ENCODE peak calls at places on chromosomes 1 and 21, in seven cellular contexts. O is GM23338, Z is GM23248, Y is HCT116, M is hepatocyte, R is MM.1S, A is PC-9. E is an unnamed sample. For H3K9me2, the result is how much of the 10 kb centered on the place peaks cover.

GRCh38 chr1:232884262-232884661 is 66.1 kb upstream of the NTPCR start:
- DNase-seq in O (no peak), Z (peak), Y (no peak), M (no peak), R (no peak), A (no peak), E (peak)

GRCh38 chr1:53141487-53142055 is 867 bp downstream of the SLC1A7 start:
- DNase-seq in O (no peak), Z (no peak), Y (no peak), M (no peak), R (no peak), A (no peak), E (no peak)

GRCh38 chr1:167043752-167044488 is 46.3 kb downstream of the GPA33 start:
- DNase-seq in O (peak), Z (peak), Y (no peak), M (peak), R (peak), A (peak), E (peak)

GRCh38 chr1:30250338-30251022 is 472.9 kb downstream of the MATN1 start:
- DNase-seq in O (no peak), Z (no peak), Y (no peak), M (no peak), R (no peak), A (no peak), E (no peak)

GRCh38 chr1:41629571-41629970 is 145.1 kb upstream of the EDN2 start:
- DNase-seq in O (no peak), Z (peak), Y (no peak), M (no peak), R (no peak), A (peak), E (no peak)

GRCh38 chr1:182563095-182563494 is 26.0 kb downstream of the RNASEL start:
- DNase-seq in O (no peak), Z (no peak), Y (no peak), M (no peak), R (no peak), A (no peak), E (no peak)

GRCh38 chr1:206909167-206909882 is 12.1 kb downstream of the IL24 start:
- DNase-seq in O (peak), Z (peak), Y (no peak), M (peak), R (no peak), A (peak), E (peak)

GRCh38 chr21:44951186-44951915 is 11.5 kb downstream of the SLX9 start:
- DNase-seq in O (no peak), Z (no peak), Y (no peak), M (no peak), R (no peak), A (no peak), E (no peak)

GRCh38 chr1:30809514-30810263 is 52.1 kb upstream of the LAPTM5 start:
- DNase-seq in O (no peak), Z (peak), Y (no peak), M (peak), R (no peak), A (no peak), E (peak)

GRCh38 chr21:33117268-33117888 is 47.4 kb downstream of the OLIG1 start:
- DNase-seq in O (no peak), Z (no peak), Y (no peak), M (no peak), R (no peak), A (no peak), E (no peak)

GRCh38 chr1:46087891-46088290 is 44.5 kb downstream of the PIK3R3 start:
- DNase-seq in O (no peak), Z (peak), Y (no peak), M (no peak), R (no peak), A (no peak), E (no peak)

GRCh38 chr1:170360601-170361000 is 171.4 kb upstream of the GORAB start:
- DNase-seq in O (no peak), Z (no peak), Y (no peak), M (no peak), R (no peak), A (no peak), E (peak)

GRCh38 chr1:117636637-117637425 is 31.0 kb downstream of the TENT5C start:
- DNase-seq in O (no peak), Z (no peak), Y (no peak), M (no peak), R (no peak), A (no peak), E (no peak)

GRCh38 chr21:35071347-35071746 is 22.2 kb upstream of the RUNX1 start:
- DNase-seq in O (no peak), Z (peak), Y (no peak), M (no peak), R (no peak), A (no peak), E (peak)

GRCh38 chr1:205495237-205495823 is 9.1 kb upstream of the CDK18 start:
- DNase-seq in O (peak), Z (no peak), Y (no peak), M (no peak), R (no peak), A (no peak), E (no peak)

GRCh38 chr1:27382950-27383627 is at the start of gene CD164L2:
- DNase-seq in O (peak), Z (no peak), Y (no peak), M (peak), R (no peak), A (peak), E (peak)

GRCh38 chr1:24020032-24020431 is 39.9 kb upstream of the SRSF10 start:
- DNase-seq in O (no peak), Z (peak), Y (no peak), M (no peak), R (no peak), A (no peak), E (no peak)

GRCh38 chr21:45990741-45991605 is 9.4 kb downstream of the COL6A1 start:
- DNase-seq in O (no peak), Z (no peak), Y (no peak), M (no peak), R (no peak), A (no peak), E (no peak)

GRCh38 chr1:200042437-200043329 is 15.2 kb downstream of the NR5A2 start:
- DNase-seq in O (peak), Z (peak), Y (no peak), M (peak), R (no peak), A (no peak), E (no peak)

GRCh38 chr21:35150562-35151226 is 101.6 kb upstream of the RUNX1 start:
- DNase-seq in O (no peak), Z (peak), Y (no peak), M (no peak), R (no peak), A (no peak), E (peak)

GRCh38 chr1:16122916-16123315 is 33.0 kb downstream of the EPHA2 start:
- DNase-seq in O (no peak), Z (peak), Y (no peak), M (no peak), R (no peak), A (no peak), E (peak)

GRCh38 chr1:31408788-31409318 is 4.2 kb upstream of the SERINC2 start:
- DNase-seq in O (no peak), Z (no peak), Y (no peak), M (no peak), R (no peak), A (no peak), E (no peak)

DNA sequence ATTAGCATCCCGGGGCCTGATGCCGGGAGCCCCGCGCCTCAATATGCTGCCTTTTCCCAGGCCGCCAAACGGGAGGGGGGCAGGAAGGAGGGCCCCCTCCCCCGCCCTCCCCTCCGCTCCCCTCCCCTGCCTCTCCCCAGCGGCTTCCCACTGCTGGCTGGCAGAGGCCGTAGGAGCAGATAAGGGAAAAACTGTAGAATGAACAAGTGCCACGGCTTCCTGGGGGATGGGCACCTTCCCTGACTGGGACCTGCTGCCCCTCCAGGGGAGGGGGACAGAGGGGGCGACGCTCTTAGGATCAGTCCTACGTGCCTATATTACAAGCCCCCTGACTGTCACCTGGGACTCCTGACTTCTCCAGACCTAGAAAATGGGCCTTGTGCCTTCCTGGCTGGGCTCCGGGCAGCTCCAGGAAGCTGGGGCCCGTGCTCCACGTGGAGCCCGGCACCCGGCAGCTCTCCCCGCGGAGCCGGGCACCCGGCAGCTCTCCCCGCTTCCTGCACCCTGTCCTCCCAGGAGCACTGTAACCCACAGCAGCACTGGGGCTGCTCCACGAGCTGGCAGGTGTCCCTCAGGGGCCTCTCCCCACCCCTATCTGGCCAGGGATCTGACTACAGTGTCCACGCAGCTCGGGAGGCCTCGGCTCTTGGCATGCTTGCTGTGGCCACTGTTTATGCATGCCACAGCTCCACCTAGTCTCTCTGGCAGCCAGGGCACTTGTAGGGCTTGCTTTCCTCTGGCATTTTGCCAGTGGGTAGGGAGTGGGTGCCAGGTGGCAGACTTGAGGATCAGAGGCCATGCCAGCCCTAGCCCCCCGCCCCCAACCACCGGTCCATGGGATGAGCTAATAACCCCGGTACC is 668 bp upstream of the HES5 start:
- DNase-seq in O (no peak), Z (peak), Y (no peak), M (no peak), R (no peak), A (no peak), E (peak)
- TF ChIP-seq EZH2 in O (no peak), Z (no peak), Y (no peak), M (peak), R (no peak), A (no peak), E (no peak)

DNA sequence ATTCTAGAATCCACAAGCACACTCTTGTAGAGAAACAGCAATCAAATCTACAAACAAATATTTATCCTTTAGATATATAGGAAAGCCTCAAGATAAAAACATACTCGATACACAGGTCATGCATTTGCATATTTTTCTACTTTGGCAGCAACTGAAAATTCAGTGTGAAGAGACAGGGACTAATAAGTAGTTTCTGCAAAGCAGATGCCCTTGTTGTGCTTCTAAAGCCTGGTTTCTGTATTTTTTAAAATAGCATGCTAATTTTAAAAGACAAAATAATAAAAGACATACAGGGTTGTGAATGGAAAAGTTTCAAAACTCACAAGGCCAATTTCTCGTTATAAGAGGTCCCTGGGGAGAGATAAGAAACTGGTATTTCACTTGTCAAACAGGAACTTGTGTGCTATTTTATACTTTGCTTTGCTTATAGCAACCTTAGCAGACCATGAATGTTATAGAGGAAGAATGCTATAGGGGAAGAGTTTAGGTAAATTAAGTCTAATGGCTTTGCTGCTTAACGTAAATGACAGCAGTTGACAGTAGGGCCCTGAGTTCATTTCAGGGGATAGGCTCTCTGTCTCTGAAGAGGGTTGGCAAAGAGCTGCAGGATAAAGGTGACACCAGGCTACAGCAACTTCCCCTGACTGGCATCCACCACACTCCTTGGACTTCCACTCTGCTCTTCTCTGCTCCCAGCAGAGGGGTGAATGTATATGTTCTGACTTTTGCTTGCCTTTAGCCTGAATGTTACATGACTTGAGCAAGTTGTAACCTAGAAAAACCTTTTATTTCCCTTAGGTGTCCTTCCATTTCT is 9.4 kb upstream of the RGS13 start:
- DNase-seq in O (no peak), Z (no peak), Y (no peak), M (no peak), R (no peak), A (no peak), E (no peak)
- H3K27ac ChIP-seq in O (no peak), Z (no peak), Y (no peak), M (no peak), R (peak), A (no peak), E (no peak)

GRCh38 chr1:32480003-32480402 is 15.1 kb downstream of the ZBTB8B start:
- DNase-seq in O (no peak), Z (no peak), Y (no peak), M (no peak), R (no peak), A (no peak), E (no peak)
- H3K9me2 ChIP-seq in O (under half), Z (under half), Y (under half), M (under half), R (under half), A (under half), E (under half)

GRCh38 chr21:43665879-43666278 is 6.5 kb downstream of the RRP1B start:
- DNase-seq in O (no peak), Z (no peak), Y (no peak), M (no peak), R (no peak), A (no peak), E (no peak)

GRCh38 chr21:43663033-43663432 is 3.7 kb downstream of the RRP1B start:
- DNase-seq in O (no peak), Z (no peak), Y (no peak), M (no peak), R (no peak), A (no peak), E (no peak)

GRCh38 chr21:43662286-43662685 is 2.9 kb downstream of the RRP1B start:
- DNase-seq in O (no peak), Z (no peak), Y (no peak), M (no peak), R (no peak), A (no peak), E (no peak)

GRCh38 chr21:43667191-43667904 is 8.0 kb downstream of the RRP1B start:
- DNase-seq in O (no peak), Z (peak), Y (no peak), M (no peak), R (no peak), A (no peak), E (peak)

GRCh38 chr21:43664358-43664757 is 5.0 kb downstream of the RRP1B start:
- DNase-seq in O (no peak), Z (no peak), Y (no peak), M (no peak), R (no peak), A (no peak), E (no peak)
- TF ChIP-seq EZH2 in O (no peak), Z (no peak), Y (no peak), M (no peak), R (no peak), A (no peak), E (no peak)

GRCh38 chr1:43067233-43067745 is 104.8 kb downstream of the EBNA1BP2 start:
- DNase-seq in O (no peak), Z (no peak), Y (no peak), M (no peak), R (no peak), A (no peak), E (no peak)
- H3K27ac ChIP-seq in O (no peak), Z (no peak), Y (no peak), M (no peak), R (no peak), A (no peak), E (no peak)

GRCh38 chr1:221159608-221160007 is 280.4 kb downstream of the HLX start:
- DNase-seq in O (no peak), Z (no peak), Y (no peak), M (no peak), R (no peak), A (no peak), E (no peak)
- H3K9me2 ChIP-seq in O (under half), Z (under half), Y (under half), M (under half), R (under half), A (under half), E (under half)

DNA sequence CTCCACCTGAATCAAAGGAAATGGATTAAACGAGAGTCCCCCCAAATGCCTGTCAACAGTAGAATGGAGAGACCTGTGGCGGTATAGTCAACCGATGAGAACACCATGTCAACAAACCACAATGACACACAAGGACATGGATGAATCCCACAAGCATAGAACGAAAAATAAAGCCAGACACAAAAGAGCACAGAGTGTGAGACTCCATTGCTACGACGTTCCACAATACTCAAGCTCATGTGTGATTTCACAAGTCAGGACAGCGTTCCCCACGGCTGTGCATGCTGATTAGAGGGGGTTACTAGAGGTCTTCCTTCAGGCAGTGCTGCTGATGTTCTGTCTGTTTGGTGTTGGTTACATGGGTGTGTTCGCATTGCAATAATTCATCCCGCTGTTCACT is 5.8 kb upstream of the PLA2G2D start:
- DNase-seq in O (no peak), Z (no peak), Y (no peak), M (no peak), R (no peak), A (no peak), E (no peak)
- TF ChIP-seq EZH2 in O (no peak), Z (no peak), Y (no peak), M (no peak), R (no peak), A (no peak), E (no peak)

DNA sequence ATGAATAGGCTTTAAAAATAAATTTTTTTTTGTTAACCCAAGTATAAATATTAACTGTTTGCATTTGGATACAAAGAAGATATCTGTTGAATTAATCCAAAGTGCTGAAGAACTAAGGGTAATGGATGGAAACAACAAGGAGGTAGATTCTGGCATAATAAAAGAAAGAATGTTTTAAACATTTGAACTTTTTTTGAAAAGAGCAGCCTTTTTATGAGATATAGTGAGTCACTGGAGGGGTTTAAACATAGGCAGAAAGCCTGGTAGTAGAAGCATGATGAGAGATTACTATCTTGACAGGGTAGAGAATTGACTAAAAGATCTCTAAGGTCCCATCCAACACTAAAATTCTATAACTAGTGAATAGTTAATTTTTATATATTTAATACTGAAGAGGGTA is 2.7 kb downstream of the MIER1 start:
- DNase-seq in O (no peak), Z (peak), Y (no peak), M (no peak), R (no peak), A (no peak), E (no peak)
- H3K27ac ChIP-seq in O (no peak), Z (no peak), Y (no peak), M (no peak), R (no peak), A (no peak), E (no peak)

GRCh38 chr1:228381336-228381735 is 25.3 kb downstream of the TRIM11 start:
- DNase-seq in O (no peak), Z (no peak), Y (no peak), M (no peak), R (no peak), A (no peak), E (peak)
- H3K9me2 ChIP-seq in O (under half), Z (under half), Y (under half), M (under half), R (under half), A (under half), E (under half)

GRCh38 chr21:36178349-36178748 is 21.7 kb downstream of the DOP1B start:
- DNase-seq in O (no peak), Z (no peak), Y (no peak), M (no peak), R (no peak), A (no peak), E (no peak)
- TF ChIP-seq EZH2 in O (no peak), Z (no peak), Y (no peak), M (no peak), R (no peak), A (no peak), E (no peak)

E was measured in PC-3.